ENCODE peak calls at places on chromosomes 12 and 14, in ten cellular contexts. F is body of pancreas; N is tibial artery; J is CD8-positive, alpha-beta T cell; O is astrocyte; Y is AG04450; Q is CD4-positive, alpha-beta memory T cell; C is naive thymus-derived CD4-positive, alpha-beta T cell; B is aorta; S is left ventricle myocardium inferior. E is an unnamed sample.

GRCh38 chr12:26271889-26272492 is 76.6 kb downstream of the SSPN start:
- DNase-seq in F (peak; percentile 71), N (peak; percentile 83), J (no peak), O (peak; percentile 92), Y (peak; percentile 86), Q (no peak), C (no peak), B (peak; percentile 94), S (peak; percentile 82), E (no peak)

GRCh38 chr12:109743076-109743910 is 29.7 kb downstream of the FAM222A start:
- DNase-seq in F (peak; percentile 4), N (peak; percentile 48), J (no peak), O (no peak), Y (no peak), Q (no peak), C (no peak), B (peak; percentile 69), S (peak; percentile 2), E (no peak)

GRCh38 chr12:85462888-85463287 is 182.9 kb downstream of the ALX1 start:
- DNase-seq in F (no peak), N (no peak), J (no peak), O (no peak), Y (no peak), Q (no peak), C (no peak), B (no peak), S (no peak), E (no peak)

GRCh38 chr12:59643576-59643975 is 47.7 kb downstream of the SLC16A7 start:
- DNase-seq in F (no peak), N (no peak), J (no peak), O (no peak), Y (no peak), Q (no peak), C (no peak), B (no peak), S (no peak), E (no peak)

GRCh38 chr14:77097006-77097688 is 911 bp upstream of the CIPC start:
- DNase-seq in F (no peak), N (no peak), J (no peak), O (peak; percentile 8), Y (no peak), Q (no peak), C (no peak), B (no peak), S (no peak), E (no peak)

GRCh38 chr12:95796982-95797289 is 6.4 kb upstream of the NTN4 start:
- DNase-seq in F (no peak), N (no peak), J (no peak), O (peak; percentile 18), Y (no peak), Q (no peak), C (no peak), B (no peak), S (no peak), E (no peak)

GRCh38 chr12:124520258-124520657 is 47.2 kb downstream of the NCOR2 start:
- DNase-seq in F (peak; percentile 87), N (peak; percentile 90), J (no peak), O (peak; percentile 77), Y (no peak), Q (no peak), C (no peak), B (peak; percentile 88), S (peak; percentile 45), E (no peak)

GRCh38 chr14:105490318-105490571 is 801 bp upstream of the TEDC1 start:
- DNase-seq in F (peak; percentile 61), N (no peak), J (no peak), O (no peak), Y (no peak), Q (no peak), C (no peak), B (no peak), S (peak; percentile 52), E (no peak)

GRCh38 chr14:78403278-78403815 is 233.2 kb downstream of the NRXN3 start:
- DNase-seq in F (no peak), N (no peak), J (no peak), O (peak; percentile 71), Y (no peak), Q (no peak), C (no peak), B (no peak), S (no peak), E (no peak)

GRCh38 chr14:103216399-103216798 is 93.1 kb downstream of the TNFAIP2 start:
- DNase-seq in F (no peak), N (no peak), J (no peak), O (no peak), Y (no peak), Q (no peak), C (no peak), B (peak; percentile 57), S (no peak), E (no peak)

GRCh38 chr12:105825141-105825540 is 313.6 kb downstream of the NUAK1 start:
- DNase-seq in F (no peak), N (no peak), J (no peak), O (peak; percentile 62), Y (no peak), Q (no peak), C (no peak), B (no peak), S (no peak), E (no peak)

GRCh38 chr14:34496679-34497513 is 34.9 kb upstream of the SPTSSA start:
- DNase-seq in F (peak; percentile 25), N (peak; percentile 87), J (no peak), O (peak; percentile 100), Y (peak; percentile 98), Q (no peak), C (no peak), B (peak; percentile 87), S (peak; percentile 76), E (no peak)

GRCh38 chr12:46131729-46132128 is 137.1 kb downstream of the SLC38A1 start:
- DNase-seq in F (no peak), N (no peak), J (no peak), O (no peak), Y (no peak), Q (no peak), C (no peak), B (no peak), S (no peak), E (no peak)

GRCh38 chr14:76546426-76547221 is 170.7 kb downstream of the ESRRB start:
- DNase-seq in F (no peak), N (no peak), J (no peak), O (no peak), Y (no peak), Q (no peak), C (no peak), B (no peak), S (no peak), E (no peak)

GRCh38 chr12:78790148-78790547 is 74.4 kb upstream of the SYT1 start:
- DNase-seq in F (no peak), N (no peak), J (no peak), O (no peak), Y (no peak), Q (no peak), C (no peak), B (no peak), S (no peak), E (no peak)

GRCh38 chr14:72476657-72477499 is 417.0 kb downstream of the DPF3 start:
- DNase-seq in F (no peak), N (no peak), J (peak; percentile 43), O (peak; percentile 88), Y (no peak), Q (peak; percentile 21), C (peak; percentile 37), B (no peak), S (peak; percentile 45), E (peak; percentile 8)

DNA sequence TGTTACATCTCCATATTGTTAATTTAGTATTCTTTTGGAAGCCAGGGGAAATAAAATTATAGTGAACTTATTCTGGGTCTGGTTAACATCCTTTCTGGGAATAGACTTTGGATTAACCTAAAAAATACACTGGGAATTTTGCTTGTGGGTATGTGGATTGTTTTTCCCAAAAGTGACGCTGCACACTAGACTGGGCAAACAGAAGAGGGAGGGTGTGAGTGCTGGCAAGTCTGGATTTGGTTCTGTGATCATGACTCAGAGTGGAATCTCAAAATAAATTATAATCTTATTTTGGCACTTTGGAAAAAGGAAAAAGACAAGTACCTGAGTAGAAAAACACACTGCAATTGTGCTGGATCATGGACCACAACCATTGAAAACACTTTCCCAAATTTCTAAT is 15.2 kb upstream of the LUM start:
- DNase-seq in F (no peak), N (peak; percentile 62), J (no peak), O (no peak), Y (no peak), Q (no peak), C (no peak), B (no peak), S (no peak), E (no peak)
- H3K9me3 ChIP-seq in F (no peaks in the 10 kb centered on the region), N (no peaks in the 10 kb centered on the region), J (no peaks in the 10 kb centered on the region), O (no peaks in the 10 kb centered on the region), Y (no peaks in the 10 kb centered on the region), Q (no peaks in the 10 kb centered on the region), C (no peaks in the 10 kb centered on the region), B (no peaks in the 10 kb centered on the region), S (no peaks in the 10 kb centered on the region), E (no peaks in the 10 kb centered on the region)

DNA sequence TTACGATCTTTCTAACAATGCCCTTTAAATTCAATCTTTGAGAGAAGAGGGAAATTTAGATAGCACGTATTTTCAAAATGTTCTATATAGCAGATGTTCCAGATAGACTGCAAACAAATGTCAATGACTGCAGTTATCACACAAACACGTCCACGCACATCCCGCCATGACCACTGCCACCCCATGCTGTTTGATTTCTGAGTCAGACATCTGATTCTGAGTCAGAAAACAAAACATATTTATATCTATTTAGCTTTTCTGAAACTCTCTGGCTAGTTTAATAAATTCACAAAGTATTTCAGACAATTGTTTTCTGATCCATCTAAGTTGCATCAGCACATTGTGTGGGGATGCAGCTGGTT is 105.9 kb upstream of the BCAT1 start:
- DNase-seq in F (peak; percentile 24), N (no peak), J (peak; percentile 30), O (peak; percentile 29), Y (no peak), Q (peak; percentile 14), C (peak; percentile 20), B (no peak), S (no peak), E (no peak)
- H3K9me3 ChIP-seq in F (no peaks in the 10 kb centered on the region), N (no peaks in the 10 kb centered on the region), J (no peaks in the 10 kb centered on the region), O (no peaks in the 10 kb centered on the region), Y (no peaks in the 10 kb centered on the region), Q (no peaks in the 10 kb centered on the region), C (no peaks in the 10 kb centered on the region), B (no peaks in the 10 kb centered on the region), S (no peaks in the 10 kb centered on the region), E (no peaks in the 10 kb centered on the region)

GRCh38 chr14:97995038-97995437 is 1197.9 kb downstream of the VRK1 start:
- DNase-seq in F (no peak), N (no peak), J (no peak), O (no peak), Y (no peak), Q (no peak), C (no peak), B (no peak), S (no peak), E (no peak)
- H3K9me3 ChIP-seq in F (no peaks in the 10 kb centered on the region), N (no peaks in the 10 kb centered on the region), J (no peaks in the 10 kb centered on the region), O (no peaks in the 10 kb centered on the region), Y (peaks cover 25% of the 10 kb centered on the region), Q (no peaks in the 10 kb centered on the region), C (no peaks in the 10 kb centered on the region), B (no peaks in the 10 kb centered on the region), S (no peaks in the 10 kb centered on the region), E (no peaks in the 10 kb centered on the region)

DNA sequence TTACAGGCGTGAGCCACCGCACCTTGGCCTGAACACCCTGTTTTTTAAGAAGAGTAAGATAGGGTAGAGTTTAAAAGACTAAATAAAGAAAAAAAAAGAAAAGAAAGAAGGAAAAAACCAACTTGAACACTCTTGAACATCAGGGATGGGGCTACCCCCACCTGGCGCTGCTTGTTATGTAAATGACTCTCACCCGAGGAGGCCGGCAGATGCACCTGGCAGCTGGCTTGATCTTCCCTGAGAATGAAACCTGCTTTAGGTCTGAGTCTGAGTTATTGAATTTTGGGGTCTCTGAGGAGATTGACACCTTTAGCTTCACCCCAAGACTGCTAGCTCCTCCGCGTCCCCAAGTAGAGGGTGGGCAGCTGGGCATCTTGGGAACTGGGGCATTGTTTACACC is 15.5 kb upstream of the MEG3 start:
- DNase-seq in F (no peak), N (no peak), J (no peak), O (no peak), Y (no peak), Q (no peak), C (no peak), B (no peak), S (no peak), E (no peak)
- H3K9me3 ChIP-seq in F (peaks cover 11% of the 10 kb centered on the region), N (peaks cover 27% of the 10 kb centered on the region), J (no peaks in the 10 kb centered on the region), O (peaks cover 22% of the 10 kb centered on the region), Y (peaks cover 53% of the 10 kb centered on the region), Q (peaks cover 5% of the 10 kb centered on the region), C (no peaks in the 10 kb centered on the region), B (peaks cover 10% of the 10 kb centered on the region), S (peaks cover 43% of the 10 kb centered on the region), E (no peaks in the 10 kb centered on the region)